ENCODE peak calls at places on chromosomes 16 and 17, in ten cellular contexts. P is B cell; L is neuronal stem cell; T is lung microvascular endothelial cell; B is CD4-positive, alpha-beta T cell; E is choroid plexus epithelial cell; O is NCI-H2081; R is anterior cingulate cortex; J is stimulated activated naive CD4-positive, alpha-beta T cell; H is H54. N is an unnamed sample.

GRCh38 chr17:50087246-50087911 is 7.8 kb upstream of the PDK2 start:
- DNase-seq in P (peak; percentile 67), L (peak; percentile 68), T (peak; percentile 71), B (peak; percentile 70), E (peak; percentile 83), O (peak; percentile 59), R (peak; percentile 26), J (peak; percentile 66), H (peak; percentile 65), N (peak; percentile 60)

GRCh38 chr17:51770031-51770759 is 388.3 kb downstream of the CA10 start:
- DNase-seq in P (no peak), L (no peak), T (no peak), B (no peak), E (no peak), O (no peak), R (no peak), J (no peak), H (no peak), N (peak; percentile 6)

GRCh38 chr17:45050680-45051059 is 762 bp downstream of the DCAKD start:
- DNase-seq in P (no peak), L (no peak), T (peak; percentile 26), B (peak; percentile 33), E (peak; percentile 40), O (peak; percentile 16), R (no peak), J (no peak), H (no peak), N (peak; percentile 53)

GRCh38 chr17:64984776-64985521 is 65.7 kb upstream of the LRRC37A3 start:
- DNase-seq in P (no peak), L (no peak), T (peak; percentile 58), B (peak; percentile 52), E (no peak), O (no peak), R (peak; percentile 24), J (peak; percentile 48), H (no peak), N (peak; percentile 38)

GRCh38 chr16:89564476-89565255 is 4.2 kb downstream of the RPL13 start:
- DNase-seq in P (no peak), L (no peak), T (no peak), B (peak; percentile 9), E (no peak), O (no peak), R (no peak), J (no peak), H (no peak), N (no peak)

GRCh38 chr16:73949574-73950348 is 346.9 kb upstream of the PSMD7 start:
- DNase-seq in P (no peak), L (no peak), T (no peak), B (no peak), E (peak; percentile 67), O (no peak), R (no peak), J (no peak), H (no peak), N (peak; percentile 63)

GRCh38 chr17:9064311-9064834 is 43.1 kb downstream of the NTN1 start:
- DNase-seq in P (no peak), L (no peak), T (no peak), B (no peak), E (no peak), O (no peak), R (no peak), J (no peak), H (no peak), N (no peak)

GRCh38 chr17:71118039-71118438 is 948.7 kb downstream of the KCNJ2 start:
- DNase-seq in P (no peak), L (no peak), T (no peak), B (no peak), E (peak; percentile 26), O (peak; percentile 77), R (no peak), J (no peak), H (no peak), N (peak; percentile 55)

GRCh38 chr17:40021471-40021961 is 6.3 kb downstream of the CSF3 start:
- DNase-seq in P (no peak), L (no peak), T (peak; percentile 86), B (no peak), E (peak; percentile 13), O (no peak), R (no peak), J (no peak), H (peak; percentile 96), N (peak; percentile 87)

GRCh38 chr16:69150146-69150865 is 17.9 kb downstream of the UTP4 start:
- DNase-seq in P (peak; percentile 67), L (peak; percentile 67), T (peak; percentile 82), B (no peak), E (peak; percentile 92), O (peak; percentile 19), R (peak; percentile 59), J (peak; percentile 13), H (peak; percentile 42), N (peak; percentile 70)

GRCh38 chr17:55421179-55421934 is at the start of gene MMD:
- DNase-seq in P (peak; percentile 40), L (peak; percentile 62), T (no peak), B (no peak), E (no peak), O (no peak), R (peak; percentile 57), J (peak; percentile 15), H (peak; percentile 60), N (peak; percentile 50)

GRCh38 chr17:74147966-74148365 is 55.5 kb upstream of the RPL38 start:
- DNase-seq in P (no peak), L (no peak), T (no peak), B (no peak), E (no peak), O (no peak), R (no peak), J (no peak), H (no peak), N (no peak)

GRCh38 chr16:81035398-81035974 is at the start of gene ATMIN:
- DNase-seq in P (peak; percentile 83), L (peak; percentile 89), T (peak; percentile 88), B (peak; percentile 91), E (peak; percentile 84), O (peak; percentile 77), R (peak; percentile 59), J (peak; percentile 85), H (peak; percentile 93), N (peak; percentile 90)

GRCh38 chr17:55817273-55817709 is 66.4 kb downstream of the PCTP start:
- DNase-seq in P (no peak), L (no peak), T (no peak), B (no peak), E (no peak), O (no peak), R (no peak), J (no peak), H (no peak), N (no peak)

GRCh38 chr16:74623214-74623842 is 16.4 kb upstream of the GLG1 start:
- DNase-seq in P (no peak), L (peak; percentile 3), T (peak; percentile 72), B (no peak), E (peak; percentile 80), O (no peak), R (peak; percentile 1), J (no peak), H (no peak), N (peak; percentile 63)